ENCODE peak calls at places on chromosomes 16 and 17, in eight cellular contexts. T, N, W, I, S, M, U and J are unnamed samples.
A peak's percentile ranks its signal among the peaks of the same experiment; 100 is the strongest.

GRCh38 chr17:6259899-6260298 is 175.0 kb downstream of the AIPL1 start:
- DNase-seq in M (no peak), I (no peak), T (no peak), W (no peak), U (no peak), N (no peak), S (no peak), J (no peak)

GRCh38 chr16:11032922-11033291 is 88.5 kb downstream of the CLEC16A start:
- DNase-seq in I (no peak), S (no peak), M (no peak), N (no peak), T (no peak), W (peak; percentile 25), U (peak; percentile 91), J (no peak)

GRCh38 chr17:29138184-29138955 is 41.8 kb downstream of the MYO18A start:
- DNase-seq in M (no peak), W (no peak), N (no peak), I (no peak), T (no peak), U (no peak), S (no peak), J (no peak)

GRCh38 chr17:58172369-58173071 is 5.7 kb downstream of the OR4D2 start:
- DNase-seq in I (no peak), S (no peak), T (peak; percentile 36), N (no peak), W (no peak), M (no peak), U (no peak), J (no peak)

GRCh38 chr16:50548659-50549560 is 714 bp downstream of the NKD1 start:
- DNase-seq in N (peak; percentile 89), M (no peak), I (peak; percentile 72), U (peak; percentile 72), W (peak; percentile 38), S (no peak), T (no peak), J (no peak)

GRCh38 chr16:86798247-86799041 is 220.1 kb downstream of the FOXL1 start:
- DNase-seq in S (no peak), M (no peak), N (no peak), U (peak; percentile 4), W (no peak), T (no peak), I (no peak), J (no peak)

GRCh38 chr16:54305066-54305465 is 18.5 kb upstream of the IRX3 start:
- DNase-seq in S (no peak), M (no peak), N (no peak), I (no peak), T (no peak), U (no peak), W (no peak), J (no peak)

GRCh38 chr16:73735018-73735417 is 561.6 kb upstream of the PSMD7 start:
- DNase-seq in N (no peak), U (no peak), T (no peak), I (no peak), W (no peak), M (no peak), S (no peak), J (no peak)

GRCh38 chr17:1491406-1492248 is 859 bp downstream of the MYO1C start:
- DNase-seq in I (peak; percentile 96), T (peak; percentile 85), W (peak; percentile 78), N (peak; percentile 92), M (no peak), S (no peak), U (peak; percentile 85), J (no peak)

GRCh38 chr17:1492249-1493206 is at the start of gene MYO1C:
- DNase-seq in I (peak; percentile 87), S (no peak), T (no peak), U (peak; percentile 79), N (peak; percentile 84), M (no peak), W (no peak), J (no peak)

GRCh38 chr17:1493291-1493980 is 950 bp upstream of the MYO1C start:
- DNase-seq in M (no peak), T (no peak), W (peak; percentile 53), S (no peak), N (no peak), I (no peak), U (peak; percentile 78), J (no peak)

GRCh38 chr17:1488826-1489275 is 3.6 kb downstream of the MYO1C start:
- DNase-seq in I (no peak), S (no peak), W (no peak), N (no peak), T (no peak), U (no peak), M (no peak), J (no peak)

GRCh38 chr17:1490643-1491405 is 1.7 kb downstream of the MYO1C start:
- DNase-seq in W (peak; percentile 68), U (peak; percentile 83), S (no peak), N (peak; percentile 94), M (no peak), I (peak; percentile 95), T (peak; percentile 65), J (peak; percentile 55)
- TF ChIP-seq POLR2AphosphoS5 in W (peak; percentile 38), U (peak; percentile 59), S (peak; percentile 46), N (peak; percentile 79), M (no peak), I (peak; percentile 84), T (peak; percentile 68), J (peak; percentile 50)

DNA sequence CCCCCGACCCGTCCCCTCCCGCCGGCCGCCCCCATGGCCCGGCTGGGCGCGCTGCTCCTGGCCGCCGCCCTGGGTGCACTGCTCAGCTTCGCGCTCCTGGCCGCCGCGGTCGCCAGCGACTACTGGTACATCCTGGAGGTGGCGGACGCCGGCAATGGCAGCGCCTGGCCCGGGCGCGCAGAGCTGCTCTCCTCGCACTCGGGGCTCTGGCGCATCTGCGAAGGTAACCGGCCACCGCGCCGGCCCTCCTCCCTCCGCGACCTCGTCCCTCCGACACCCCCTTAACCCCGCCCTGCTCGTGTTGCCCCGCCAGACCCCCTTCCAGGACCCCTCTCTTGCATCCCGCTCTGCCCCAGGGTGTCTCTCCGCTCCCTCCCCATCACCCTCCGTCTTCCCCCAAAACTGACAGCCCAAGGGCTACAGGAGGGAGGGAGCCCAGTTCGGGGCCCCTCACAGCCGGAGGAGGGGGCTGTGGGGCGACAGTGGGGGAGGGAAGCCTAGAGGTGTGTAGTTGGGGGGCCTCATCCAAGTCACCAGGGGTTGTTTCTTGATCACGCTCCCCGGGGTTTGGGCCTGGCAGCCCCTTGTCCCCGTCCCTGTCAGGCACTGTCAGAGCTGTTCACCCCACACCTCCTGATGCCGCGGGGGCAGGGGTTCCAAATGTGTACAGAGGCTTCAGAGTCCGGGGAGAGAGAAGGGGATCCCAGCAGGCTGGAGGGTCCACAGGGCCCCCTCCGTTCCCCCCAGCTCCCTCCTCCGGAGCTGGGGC is 744 bp downstream of the TMEM235 start:
- DNase-seq in W (no peak), S (no peak), I (peak; percentile 87), T (peak; percentile 39), U (no peak), M (no peak), N (peak; percentile 76), J (no peak)
- H3K4me3 ChIP-seq in W (peak overlapping the region; percentile 15), S (peak overlapping the region; percentile 54), I (no peak overlapping the region), T (no peak overlapping the region), U (no peak overlapping the region), M (no peak overlapping the region), N (peak overlapping the region; percentile 49), J (no peak overlapping the region)

DNA sequence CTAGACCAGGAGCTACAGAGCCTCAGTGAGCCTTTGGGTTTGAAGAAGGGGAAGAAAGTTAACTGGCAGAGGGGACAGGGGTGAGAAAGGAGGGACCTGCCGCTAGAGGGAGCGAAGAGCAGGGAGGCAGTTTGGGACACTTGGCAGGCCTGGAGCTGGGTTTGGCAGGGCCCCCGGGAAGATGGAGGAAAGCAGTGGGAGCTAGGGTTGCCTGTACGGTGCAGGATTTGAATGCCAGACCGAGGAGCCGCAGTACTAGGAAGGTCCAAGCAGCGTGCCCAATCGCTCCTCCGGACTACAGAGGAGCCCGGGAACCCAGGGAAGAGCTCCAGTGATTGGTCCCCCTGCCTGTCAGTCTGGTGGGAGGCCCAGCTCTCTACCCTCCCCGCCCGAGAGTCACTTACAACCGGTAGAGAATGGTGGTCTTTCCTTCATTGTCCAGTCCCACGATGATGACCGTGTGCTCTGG is 1.3 kb downstream of the ARL5C start:
- DNase-seq in I (no peak), U (peak; percentile 98), M (peak; percentile 69), S (peak; percentile 82), W (peak; percentile 93), N (peak; percentile 91), T (peak; percentile 85), J (peak; percentile 74)
- TF ChIP-seq POLR2AphosphoS5 in I (peak; percentile 15), U (peak; percentile 59), M (no peak), S (no peak), W (no peak), N (peak; percentile 36), T (no peak), J (peak; percentile 44)

GRCh38 chr17:42783062-42783777 is 2.8 kb downstream of the WNK4 start:
- DNase-seq in U (no peak), T (no peak), S (no peak), N (no peak), M (no peak), W (no peak), I (no peak), J (no peak)
- H3K4me3 ChIP-seq in U (no peak overlapping the region), T (no peak overlapping the region), S (no peak overlapping the region), N (peak overlapping the region; percentile 31), M (no peak overlapping the region), W (no peak overlapping the region), I (no peak overlapping the region), J (no peak overlapping the region)